ENCODE peak calls at places on chromosomes 1 and 21, in six cellular contexts. Y, T, N, P, M and L are unnamed samples.

GRCh38 chr1:212782422-212783154 is 9.0 kb downstream of the NSL1 start:
- DNase-seq in Y (peak; percentile 20), T (peak; percentile 37), N (no peak), P (no peak), M (peak; percentile 1), L (no peak)

GRCh38 chr1:59814180-59814900 is 409 bp upstream of the HOOK1 start:
- DNase-seq in Y (peak; percentile 99), T (peak; percentile 91), N (peak; percentile 90), P (peak; percentile 68), M (peak; percentile 88), L (peak; percentile 97)

GRCh38 chr1:19311503-19311930 is 427 bp downstream of the AKR7A2 start:
- DNase-seq in Y (peak; percentile 15), T (no peak), N (no peak), P (no peak), M (peak; percentile 42), L (no peak)

GRCh38 chr1:87615917-87616316 is 287.2 kb downstream of the LMO4 start:
- DNase-seq in Y (no peak), T (no peak), N (no peak), P (no peak), M (no peak), L (no peak)

GRCh38 chr1:198622532-198623218 is 16.2 kb upstream of the PTPRC start:
- DNase-seq in Y (no peak), T (no peak), N (no peak), P (no peak), M (no peak), L (no peak)

GRCh38 chr1:29488086-29488793 is 251.9 kb downstream of the PTPRU start:
- DNase-seq in Y (no peak), T (no peak), N (no peak), P (no peak), M (no peak), L (no peak)

GRCh38 chr21:9780441-9780937 is 740.9 kb upstream of the TPTE start:
- DNase-seq in Y (no peak), T (no peak), N (no peak), P (no peak), M (no peak), L (no peak)

GRCh38 chr1:8259498-8260290 is 58.2 kb upstream of the SLC45A1 start:
- DNase-seq in Y (no peak), T (peak; percentile 33), N (no peak), P (no peak), M (no peak), L (no peak)

GRCh38 chr21:46244602-46245001 is 16.0 kb upstream of the LSS start:
- DNase-seq in Y (no peak), T (no peak), N (no peak), P (no peak), M (no peak), L (no peak)

GRCh38 chr1:148353461-148354283 is 129.4 kb downstream of the PPIAL4G start:
- DNase-seq in Y (peak; percentile 12), T (no peak), N (no peak), P (no peak), M (no peak), L (no peak)

GRCh38 chr1:238113222-238113621 is 222.5 kb upstream of the ZP4 start:
- DNase-seq in Y (no peak), T (no peak), N (no peak), P (no peak), M (no peak), L (no peak)

GRCh38 chr1:229273507-229274232 is 2.8 kb downstream of the RAB4A start:
- DNase-seq in Y (no peak), T (no peak), N (no peak), P (no peak), M (no peak), L (no peak)

GRCh38 chr1:114314098-114314497 is 160.4 kb upstream of the SYT6 start:
- DNase-seq in Y (no peak), T (peak; percentile 28), N (no peak), P (no peak), M (no peak), L (no peak)

GRCh38 chr1:240074422-240074821 is 17.3 kb upstream of the FMN2 start:
- DNase-seq in Y (no peak), T (no peak), N (no peak), P (no peak), M (no peak), L (no peak)

GRCh38 chr1:53618218-53619087 is 120.5 kb downstream of the GLIS1 start:
- DNase-seq in Y (no peak), T (no peak), N (no peak), P (no peak), M (no peak), L (no peak)

GRCh38 chr1:84689514-84690396 is 506 bp downstream of the SSX2IP start:
- DNase-seq in Y (no peak), T (peak; percentile 13), N (no peak), P (peak; percentile 51), M (peak; percentile 93), L (peak; percentile 86)

GRCh38 chr1:85328713-85329376 is 52.4 kb upstream of the BCL10 start:
- DNase-seq in Y (no peak), T (peak; percentile 86), N (no peak), P (no peak), M (no peak), L (no peak)